ENCODE peak calls at places on chromosomes 6 and 20, in eight cellular contexts. A, N, S, K, O, B, Z and T are unnamed samples.

GRCh38 chr6:151494235-151494950 is 576 bp downstream of the CCDC170 start:
- DNase-seq in O (no peak), K (no peak), Z (no peak), S (no peak), A (peak), N (peak), B (no peak), T (peak)

GRCh38 chr20:46343358-46344357 is 35.4 kb upstream of the CDH22 start:
- DNase-seq in K (no peak), S (no peak), Z (no peak), N (peak), A (no peak), O (no peak), B (no peak), T (no peak)

GRCh38 chr20:29314294-29314693 is 1943.2 kb upstream of the DEFB115 start:
- DNase-seq in Z (no peak), B (no peak), N (no peak), K (no peak), A (no peak), O (no peak), S (no peak), T (no peak)

GRCh38 chr20:41248371-41249024 is 69.0 kb downstream of the ZHX3 start:
- DNase-seq in O (no peak), K (no peak), S (no peak), A (no peak), B (no peak), N (no peak), Z (no peak), T (peak)

GRCh38 chr6:115001726-115002436 is 659.1 kb upstream of the HS3ST5 start:
- DNase-seq in O (no peak), S (no peak), B (no peak), N (no peak), K (no peak), Z (no peak), A (no peak), T (no peak)

GRCh38 chr6:31752739-31753319 is 9.6 kb upstream of the SAPCD1 start:
- DNase-seq in Z (no peak), N (no peak), A (no peak), K (no peak), S (no peak), B (no peak), O (no peak), T (peak)

GRCh38 chr6:170128811-170129681 is 161.8 kb downstream of the DLL1 start:
- DNase-seq in S (no peak), B (no peak), A (no peak), K (no peak), N (no peak), Z (no peak), O (peak), T (no peak)

GRCh38 chr6:98547151-98547550 is 287.2 kb upstream of the POU3F2 start:
- DNase-seq in N (no peak), O (no peak), A (no peak), S (no peak), Z (no peak), B (no peak), K (no peak), T (no peak)

GRCh38 chr6:14734416-14735340 is 511.2 kb upstream of the JARID2 start:
- DNase-seq in S (no peak), O (no peak), K (peak), Z (no peak), N (no peak), B (peak), A (no peak), T (peak)

GRCh38 chr20:5570031-5570430 is 180.2 kb upstream of the SHLD1 start:
- DNase-seq in K (no peak), A (no peak), O (no peak), N (no peak), Z (no peak), S (no peak), B (no peak), T (no peak)

GRCh38 chr20:22333885-22334545 is 250.4 kb downstream of the FOXA2 start:
- DNase-seq in A (peak), S (no peak), B (no peak), Z (peak), N (peak), K (peak), O (peak), T (peak)

GRCh38 chr20:16692442-16692841 is 37.4 kb upstream of the SNRPB2 start:
- DNase-seq in Z (no peak), K (no peak), S (no peak), A (no peak), B (no peak), O (no peak), N (no peak), T (no peak)

GRCh38 chr6:164098857-164099534 is 684.5 kb downstream of the QKI start:
- DNase-seq in Z (no peak), K (no peak), O (no peak), B (no peak), N (peak), A (peak), S (no peak), T (no peak)

GRCh38 chr20:45972500-45973183 is 639 bp upstream of the ZNF335 start:
- DNase-seq in O (no peak), A (no peak), N (no peak), B (no peak), S (no peak), K (no peak), Z (peak), T (no peak)

GRCh38 chr20:57902478-57902877 is 192.7 kb upstream of the PMEPA1 start:
- DNase-seq in Z (no peak), K (no peak), B (no peak), N (no peak), A (no peak), S (no peak), O (no peak), T (peak)

GRCh38 chr6:3449750-3450305 is 7.0 kb downstream of the SLC22A23 start:
- DNase-seq in O (no peak), S (no peak), N (no peak), B (no peak), Z (no peak), K (no peak), A (no peak), T (no peak)

GRCh38 chr20:41098703-41099250 is 38.6 kb upstream of the PLCG1 start:
- DNase-seq in Z (no peak), N (no peak), K (no peak), S (no peak), B (no peak), O (no peak), A (no peak), T (no peak)